ENCODE peak calls at places on chromosomes 13 and 19, in ten cellular contexts. One of them, this sample, is unnamed. For H3K4me1, the result is how much of the 10 kb centered on the place peaks cover.

GRCh38 chr19:28493881-28494280 is 719.1 kb downstream of the UQCRFS1 start:
- DNase-seq in endothelial cell of umbilical vein: no peak
- DNase-seq in K562: no peak
- DNase-seq in spleen: peak
- DNase-seq in HepG2: no peak
- DNase-seq in HCT116: no peak
- DNase-seq in prostate gland: no peak
- DNase-seq in SK-N-SH: no peak
- DNase-seq in upper lobe of left lung: no peak
- DNase-seq in esophagus muscularis mucosa: no peak
- DNase-seq in this sample: no peak

GRCh38 chr19:29724741-29725140 is 9.7 kb upstream of the C19orf12 start:
- DNase-seq in esophagus muscularis mucosa: no peak
- DNase-seq in HCT116: no peak
- DNase-seq in endothelial cell of umbilical vein: no peak
- DNase-seq in spleen: no peak
- DNase-seq in prostate gland: no peak
- DNase-seq in HepG2: no peak
- DNase-seq in K562: no peak
- DNase-seq in upper lobe of left lung: no peak
- DNase-seq in SK-N-SH: no peak
- DNase-seq in this sample: no peak

GRCh38 chr13:80339841-80340642 is 884 bp downstream of the SPRY2 start:
- DNase-seq in spleen: peak
- DNase-seq in HCT116: no peak
- DNase-seq in prostate gland: peak
- DNase-seq in HepG2: peak
- DNase-seq in endothelial cell of umbilical vein: peak
- DNase-seq in SK-N-SH: peak
- DNase-seq in K562: peak
- DNase-seq in upper lobe of left lung: peak
- DNase-seq in esophagus muscularis mucosa: no peak
- DNase-seq in this sample: peak

GRCh38 chr13:38803566-38803965 is 116.7 kb downstream of the FREM2 start:
- DNase-seq in HepG2: no peak
- DNase-seq in endothelial cell of umbilical vein: no peak
- DNase-seq in esophagus muscularis mucosa: no peak
- DNase-seq in prostate gland: no peak
- DNase-seq in HCT116: no peak
- DNase-seq in upper lobe of left lung: no peak
- DNase-seq in spleen: no peak
- DNase-seq in K562: no peak
- DNase-seq in SK-N-SH: no peak
- DNase-seq in this sample: no peak

GRCh38 chr19:57317503-57317902 is 2.8 kb upstream of the ZNF543 start:
- DNase-seq in HepG2: no peak
- DNase-seq in spleen: no peak
- DNase-seq in endothelial cell of umbilical vein: no peak
- DNase-seq in HCT116: no peak
- DNase-seq in esophagus muscularis mucosa: no peak
- DNase-seq in upper lobe of left lung: peak
- DNase-seq in SK-N-SH: peak
- DNase-seq in K562: no peak
- DNase-seq in prostate gland: no peak
- DNase-seq in this sample: no peak

GRCh38 chr19:10639836-10640235 is 14.3 kb upstream of the ILF3 start:
- DNase-seq in HCT116: no peak
- DNase-seq in endothelial cell of umbilical vein: no peak
- DNase-seq in esophagus muscularis mucosa: no peak
- DNase-seq in spleen: no peak
- DNase-seq in K562: no peak
- DNase-seq in prostate gland: no peak
- DNase-seq in SK-N-SH: no peak
- DNase-seq in HepG2: no peak
- DNase-seq in upper lobe of left lung: no peak
- DNase-seq in this sample: no peak

GRCh38 chr13:110772091-110772984 is 58.8 kb downstream of the ING1 start:
- DNase-seq in spleen: no peak
- DNase-seq in HepG2: no peak
- DNase-seq in SK-N-SH: no peak
- DNase-seq in endothelial cell of umbilical vein: no peak
- DNase-seq in HCT116: no peak
- DNase-seq in upper lobe of left lung: no peak
- DNase-seq in prostate gland: no peak
- DNase-seq in esophagus muscularis mucosa: peak
- DNase-seq in K562: no peak
- DNase-seq in this sample: no peak

GRCh38 chr13:84366484-84366883 is 484.2 kb upstream of the SLITRK1 start:
- DNase-seq in K562: no peak
- DNase-seq in upper lobe of left lung: no peak
- DNase-seq in SK-N-SH: no peak
- DNase-seq in HepG2: no peak
- DNase-seq in spleen: no peak
- DNase-seq in HCT116: no peak
- DNase-seq in prostate gland: no peak
- DNase-seq in esophagus muscularis mucosa: no peak
- DNase-seq in endothelial cell of umbilical vein: no peak
- DNase-seq in this sample: no peak

GRCh38 chr13:33197551-33197971 is 88.0 kb downstream of the STARD13 start:
- DNase-seq in SK-N-SH: no peak
- DNase-seq in esophagus muscularis mucosa: no peak
- DNase-seq in K562: no peak
- DNase-seq in endothelial cell of umbilical vein: peak
- DNase-seq in HepG2: no peak
- DNase-seq in upper lobe of left lung: peak
- DNase-seq in HCT116: no peak
- DNase-seq in spleen: no peak
- DNase-seq in prostate gland: no peak
- DNase-seq in this sample: no peak
- H3K4me1 ChIP-seq in SK-N-SH: under half
- H3K4me1 ChIP-seq in esophagus muscularis mucosa: half or more
- H3K4me1 ChIP-seq in K562: under half
- H3K4me1 ChIP-seq in endothelial cell of umbilical vein: under half
- H3K4me1 ChIP-seq in HepG2: under half
- H3K4me1 ChIP-seq in upper lobe of left lung: under half
- H3K4me1 ChIP-seq in HCT116: under half
- H3K4me1 ChIP-seq in spleen: under half
- H3K4me1 ChIP-seq in prostate gland: under half
- H3K4me1 ChIP-seq in this sample: under half

GRCh38 chr19:52936151-52936957 is 13.1 kb upstream of the ZNF888 start:
- DNase-seq in esophagus muscularis mucosa: no peak
- DNase-seq in HepG2: peak
- DNase-seq in endothelial cell of umbilical vein: peak
- DNase-seq in upper lobe of left lung: no peak
- DNase-seq in spleen: no peak
- DNase-seq in HCT116: no peak
- DNase-seq in SK-N-SH: no peak
- DNase-seq in K562: peak
- DNase-seq in prostate gland: peak
- DNase-seq in this sample: no peak

GRCh38 chr19:52936958-52937334 is 13.7 kb upstream of the ZNF888 start:
- DNase-seq in spleen: no peak
- DNase-seq in HCT116: no peak
- DNase-seq in K562: peak
- DNase-seq in endothelial cell of umbilical vein: no peak
- DNase-seq in SK-N-SH: no peak
- DNase-seq in prostate gland: peak
- DNase-seq in upper lobe of left lung: no peak
- DNase-seq in HepG2: no peak
- DNase-seq in esophagus muscularis mucosa: no peak
- DNase-seq in this sample: no peak

GRCh38 chr19:52935434-52935833 is 12.2 kb upstream of the ZNF888 start:
- DNase-seq in HCT116: no peak
- DNase-seq in SK-N-SH: no peak
- DNase-seq in HepG2: no peak
- DNase-seq in esophagus muscularis mucosa: no peak
- DNase-seq in prostate gland: no peak
- DNase-seq in K562: peak
- DNase-seq in spleen: no peak
- DNase-seq in endothelial cell of umbilical vein: no peak
- DNase-seq in upper lobe of left lung: no peak
- DNase-seq in this sample: no peak
- H3K27ac ChIP-seq in HCT116: no peak
- H3K27ac ChIP-seq in SK-N-SH: no peak
- H3K27ac ChIP-seq in HepG2: no peak
- H3K27ac ChIP-seq in esophagus muscularis mucosa: no peak
- H3K27ac ChIP-seq in prostate gland: peak
- H3K27ac ChIP-seq in K562: peak
- H3K27ac ChIP-seq in spleen: no peak
- H3K27ac ChIP-seq in endothelial cell of umbilical vein: no peak
- H3K27ac ChIP-seq in upper lobe of left lung: no peak
- H3K27ac ChIP-seq in this sample: no peak

DNA sequence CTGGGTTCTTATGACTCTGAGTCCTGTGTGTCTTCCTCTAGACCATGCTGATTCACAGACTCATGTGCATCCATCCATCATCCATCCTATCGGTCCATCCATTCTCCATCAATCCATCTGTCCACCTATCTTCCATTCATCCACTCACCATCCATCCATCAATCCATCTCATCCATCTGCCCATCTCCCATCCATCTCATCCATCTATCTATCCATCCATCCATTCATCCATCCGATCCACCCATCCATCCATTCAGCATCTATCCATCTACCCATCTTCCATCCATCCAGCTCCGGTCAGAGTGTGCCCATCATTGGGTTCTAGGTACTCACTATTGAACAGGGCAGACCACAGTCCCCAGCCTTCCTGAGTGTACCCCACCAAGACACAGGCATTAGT is 75.6 kb downstream of the SLC7A1 start:
- DNase-seq in esophagus muscularis mucosa: no peak
- DNase-seq in HepG2: no peak
- DNase-seq in SK-N-SH: no peak
- DNase-seq in K562: no peak
- DNase-seq in prostate gland: no peak
- DNase-seq in endothelial cell of umbilical vein: no peak
- DNase-seq in spleen: no peak
- DNase-seq in HCT116: no peak
- DNase-seq in upper lobe of left lung: no peak
- DNase-seq in this sample: peak
- TF ChIP-seq POLR2AphosphoS5 in esophagus muscularis mucosa: no peak
- TF ChIP-seq POLR2AphosphoS5 in HepG2: no peak
- TF ChIP-seq POLR2AphosphoS5 in SK-N-SH: no peak
- TF ChIP-seq POLR2AphosphoS5 in K562: no peak
- TF ChIP-seq POLR2AphosphoS5 in prostate gland: no peak
- TF ChIP-seq POLR2AphosphoS5 in endothelial cell of umbilical vein: no peak
- TF ChIP-seq POLR2AphosphoS5 in spleen: no peak
- TF ChIP-seq POLR2AphosphoS5 in HCT116: no peak
- TF ChIP-seq POLR2AphosphoS5 in upper lobe of left lung: no peak
- TF ChIP-seq POLR2AphosphoS5 in this sample: no peak

GRCh38 chr13:66424417-66424816 is 805.7 kb downstream of the PCDH9 start:
- DNase-seq in prostate gland: no peak
- DNase-seq in upper lobe of left lung: no peak
- DNase-seq in spleen: no peak
- DNase-seq in K562: no peak
- DNase-seq in SK-N-SH: no peak
- DNase-seq in HepG2: no peak
- DNase-seq in HCT116: no peak
- DNase-seq in esophagus muscularis mucosa: no peak
- DNase-seq in endothelial cell of umbilical vein: peak
- DNase-seq in this sample: no peak
- H3K4me1 ChIP-seq in prostate gland: under half
- H3K4me1 ChIP-seq in upper lobe of left lung: under half
- H3K4me1 ChIP-seq in spleen: under half
- H3K4me1 ChIP-seq in K562: under half
- H3K4me1 ChIP-seq in SK-N-SH: under half
- H3K4me1 ChIP-seq in HepG2: under half
- H3K4me1 ChIP-seq in HCT116: under half
- H3K4me1 ChIP-seq in esophagus muscularis mucosa: under half
- H3K4me1 ChIP-seq in endothelial cell of umbilical vein: under half
- H3K4me1 ChIP-seq in this sample: under half

GRCh38 chr13:112783946-112784500 is 94.2 kb downstream of the ATP11A start:
- DNase-seq in HepG2: no peak
- DNase-seq in endothelial cell of umbilical vein: no peak
- DNase-seq in upper lobe of left lung: no peak
- DNase-seq in esophagus muscularis mucosa: no peak
- DNase-seq in prostate gland: no peak
- DNase-seq in HCT116: no peak
- DNase-seq in spleen: no peak
- DNase-seq in K562: no peak
- DNase-seq in SK-N-SH: no peak
- DNase-seq in this sample: peak
- H3K27ac ChIP-seq in HepG2: no peak
- H3K27ac ChIP-seq in endothelial cell of umbilical vein: no peak
- H3K27ac ChIP-seq in upper lobe of left lung: peak
- H3K27ac ChIP-seq in esophagus muscularis mucosa: no peak
- H3K27ac ChIP-seq in prostate gland: no peak
- H3K27ac ChIP-seq in HCT116: no peak
- H3K27ac ChIP-seq in spleen: peak
- H3K27ac ChIP-seq in K562: no peak
- H3K27ac ChIP-seq in SK-N-SH: no peak
- H3K27ac ChIP-seq in this sample: no peak

DNA sequence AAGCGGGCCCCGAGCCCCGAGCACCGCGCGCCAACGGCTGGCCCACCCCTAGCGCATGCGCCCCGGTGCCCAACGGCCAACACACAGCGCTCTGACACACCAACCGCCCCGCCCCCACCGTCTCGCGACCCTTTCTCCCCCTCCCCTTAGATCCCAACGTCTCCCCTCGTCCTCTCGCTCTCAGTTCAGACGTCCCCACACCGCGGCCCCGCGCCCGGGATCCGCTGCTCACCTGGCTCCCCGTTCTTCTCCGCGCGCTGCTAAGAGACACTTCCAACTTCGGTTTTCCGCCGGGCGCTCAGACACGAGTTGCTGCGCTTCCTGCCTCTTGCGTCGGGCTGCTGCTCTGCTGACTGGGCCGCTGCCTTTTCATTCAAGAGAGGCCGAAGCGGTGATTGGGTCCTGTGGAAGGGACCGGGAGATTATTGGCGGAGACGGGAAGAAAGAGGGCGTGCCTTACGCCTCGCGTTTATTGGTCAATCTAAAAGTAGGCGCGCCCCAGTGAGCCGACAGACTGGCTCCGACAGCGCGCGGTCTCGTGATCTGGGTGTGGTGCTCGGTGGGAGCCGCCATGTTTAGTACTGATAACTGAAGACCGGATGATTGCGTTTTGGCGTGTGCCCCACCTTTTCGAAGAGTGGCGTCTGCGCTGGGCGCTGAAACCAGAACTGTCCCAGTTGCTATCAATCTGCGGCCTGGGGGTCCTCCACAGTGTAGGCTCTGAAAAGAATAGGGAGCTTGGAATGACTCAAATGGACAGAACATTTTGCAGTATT is at the start of gene DDX39A:
- DNase-seq in SK-N-SH: peak
- DNase-seq in HCT116: peak
- DNase-seq in spleen: peak
- DNase-seq in esophagus muscularis mucosa: peak
- DNase-seq in endothelial cell of umbilical vein: peak
- DNase-seq in prostate gland: peak
- DNase-seq in HepG2: peak
- DNase-seq in K562: peak
- DNase-seq in upper lobe of left lung: peak
- DNase-seq in this sample: peak
- TF ChIP-seq POLR2AphosphoS5 in SK-N-SH: peak
- TF ChIP-seq POLR2AphosphoS5 in HCT116: peak
- TF ChIP-seq POLR2AphosphoS5 in spleen: peak
- TF ChIP-seq POLR2AphosphoS5 in esophagus muscularis mucosa: peak
- TF ChIP-seq POLR2AphosphoS5 in endothelial cell of umbilical vein: peak
- TF ChIP-seq POLR2AphosphoS5 in prostate gland: peak
- TF ChIP-seq POLR2AphosphoS5 in HepG2: peak
- TF ChIP-seq POLR2AphosphoS5 in K562: peak
- TF ChIP-seq POLR2AphosphoS5 in upper lobe of left lung: peak
- TF ChIP-seq POLR2AphosphoS5 in this sample: peak

GRCh38 chr13:41603917-41604316 is 146.6 kb downstream of the RGCC start:
- DNase-seq in HepG2: no peak
- DNase-seq in upper lobe of left lung: no peak
- DNase-seq in prostate gland: no peak
- DNase-seq in HCT116: peak
- DNase-seq in esophagus muscularis mucosa: no peak
- DNase-seq in endothelial cell of umbilical vein: peak
- DNase-seq in K562: peak
- DNase-seq in SK-N-SH: no peak
- DNase-seq in spleen: no peak
- DNase-seq in this sample: no peak
- H3K4me1 ChIP-seq in HepG2: under half
- H3K4me1 ChIP-seq in upper lobe of left lung: under half
- H3K4me1 ChIP-seq in prostate gland: under half
- H3K4me1 ChIP-seq in HCT116: under half
- H3K4me1 ChIP-seq in esophagus muscularis mucosa: under half
- H3K4me1 ChIP-seq in endothelial cell of umbilical vein: under half
- H3K4me1 ChIP-seq in K562: under half
- H3K4me1 ChIP-seq in SK-N-SH: under half
- H3K4me1 ChIP-seq in spleen: under half
- H3K4me1 ChIP-seq in this sample: under half